ENCODE peak calls at places on chromosomes 6 and 20, in four cellular contexts. G is upper lobe of right lung, J is PC-3, H is cardiac muscle cell. T is an unnamed sample.

GRCh38 chr6:88586371-88587157 is 376.9 kb downstream of the RNGTT start:
- DNase-seq in G (no peak), H (no peak), J (peak; percentile 1), T (no peak)

GRCh38 chr6:25962368-25963127 is at the start of gene TRIM38:
- DNase-seq in G (no peak), J (peak; percentile 88), H (peak; percentile 95), T (no peak)

GRCh38 chr6:13513606-13514502 is 26.5 kb upstream of the GFOD1 start:
- DNase-seq in G (no peak), H (no peak), J (no peak), T (no peak)

GRCh38 chr6:68400396-68400795 is 234.7 kb upstream of the ADGRB3 start:
- DNase-seq in J (no peak), G (no peak), H (no peak), T (no peak)

GRCh38 chr6:136290406-136291010 is 862 bp upstream of the BCLAF1 start:
- DNase-seq in H (peak; percentile 95), J (peak; percentile 66), G (peak; percentile 87), T (peak; percentile 64)

GRCh38 chr6:166615059-166615770 is 11.8 kb downstream of the RPS6KA2 start:
- DNase-seq in G (no peak), J (no peak), H (peak; percentile 60), T (no peak)

GRCh38 chr6:81075974-81076373 is 676.5 kb downstream of the TENT5A start:
- DNase-seq in J (peak; percentile 9), H (peak; percentile 29), G (no peak), T (no peak)

GRCh38 chr20:22795455-22795854 is 211.1 kb upstream of the FOXA2 start:
- DNase-seq in J (no peak), H (no peak), G (no peak), T (no peak)

GRCh38 chr6:106546322-106547052 is 82.8 kb downstream of the RTN4IP1 start:
- DNase-seq in H (peak; percentile 69), G (no peak), J (peak; percentile 91), T (no peak)

GRCh38 chr6:26347699-26348098 is 17.3 kb upstream of the BTN3A2 start:
- DNase-seq in G (no peak), H (no peak), J (peak; percentile 44), T (no peak)

GRCh38 chr6:88709819-88710246 is 253.6 kb downstream of the RNGTT start:
- DNase-seq in H (no peak), J (no peak), G (no peak), T (peak; percentile 53)

GRCh38 chr20:37911262-37911661 is 8.3 kb downstream of the VSTM2L start:
- DNase-seq in J (no peak), G (no peak), H (no peak), T (no peak)
- H3K27me3 ChIP-seq in J (no peaks in the 10 kb centered on the region), G (peaks cover 25% of the 10 kb centered on the region), H (no peaks in the 10 kb centered on the region), T (no peaks in the 10 kb centered on the region)

GRCh38 chr6:40477246-40478126 is 109.7 kb downstream of the LRFN2 start:
- DNase-seq in H (no peak), J (no peak), G (no peak), T (no peak)
- TF ChIP-seq CTCF in H (no peak), J (no peak), G (no peak), T (no peak)

GRCh38 chr6:132499757-132500156 is 13.2 kb downstream of the STX7 start:
- DNase-seq in H (no peak), G (no peak), J (no peak), T (no peak)
- H3K4me1 ChIP-seq in H (no peaks in the 10 kb centered on the region), G (peaks cover 34% of the 10 kb centered on the region), J (no peaks in the 10 kb centered on the region), T (no peaks in the 10 kb centered on the region)

GRCh38 chr6:169253745-169254238 is at the start of gene THBS2:
- DNase-seq in G (peak; percentile 62), H (peak; percentile 97), J (no peak), T (no peak)

GRCh38 chr6:169252805-169253189 is 849 bp downstream of the THBS2 start:
- DNase-seq in J (no peak), H (peak; percentile 52), G (no peak), T (no peak)

GRCh38 chr6:169251822-169252804 is 1.5 kb downstream of the THBS2 start:
- DNase-seq in J (no peak), H (no peak), G (peak; percentile 31), T (peak; percentile 20)

GRCh38 chr6:169254456-169255316 is 1.0 kb upstream of the THBS2 start:
- DNase-seq in H (no peak), J (no peak), G (peak; percentile 23), T (peak; percentile 23)

GRCh38 chr6:169253341-169253740 is 305 bp downstream of the THBS2 start:
- DNase-seq in G (peak; percentile 38), J (no peak), H (peak; percentile 44), T (no peak)
- H3K27me3 ChIP-seq in G (peaks cover 47% of the 10 kb centered on the region), J (peaks cover 21% of the 10 kb centered on the region), H (peaks cover 62% of the 10 kb centered on the region), T (no peaks in the 10 kb centered on the region)